ENCODE peak calls at places on chromosomes 3 and 15, in ten cellular contexts. One of them, this sample, is unnamed.

GRCh38 chr15:41648770-41649169 is 11.4 kb upstream of the MGA start:
- DNase-seq in heart right ventricle: no peak
- DNase-seq in HFFc6: peak; percentile 40
- DNase-seq in AG04450: no peak
- DNase-seq in left ventricle myocardium superior: no peak
- DNase-seq in K562: no peak
- DNase-seq in RCC 7860: no peak
- DNase-seq in KBM-7: no peak
- DNase-seq in adrenal gland: no peak
- DNase-seq in GM18507: no peak
- DNase-seq in this sample: peak; percentile 32

GRCh38 chr3:14274999-14275961 is 96.7 kb downstream of the LSM3 start:
- DNase-seq in GM18507: no peak
- DNase-seq in KBM-7: no peak
- DNase-seq in K562: peak; percentile 64
- DNase-seq in adrenal gland: no peak
- DNase-seq in left ventricle myocardium superior: no peak
- DNase-seq in heart right ventricle: no peak
- DNase-seq in HFFc6: no peak
- DNase-seq in RCC 7860: no peak
- DNase-seq in AG04450: no peak
- DNase-seq in this sample: no peak

GRCh38 chr3:55373413-55373812 is 113.7 kb downstream of the WNT5A start:
- DNase-seq in RCC 7860: no peak
- DNase-seq in K562: no peak
- DNase-seq in KBM-7: no peak
- DNase-seq in adrenal gland: no peak
- DNase-seq in HFFc6: no peak
- DNase-seq in heart right ventricle: no peak
- DNase-seq in left ventricle myocardium superior: no peak
- DNase-seq in GM18507: no peak
- DNase-seq in AG04450: no peak
- DNase-seq in this sample: no peak

GRCh38 chr3:78221796-78222195 is 1181.9 kb downstream of the ROBO2 start:
- DNase-seq in AG04450: no peak
- DNase-seq in RCC 7860: no peak
- DNase-seq in K562: no peak
- DNase-seq in heart right ventricle: no peak
- DNase-seq in KBM-7: no peak
- DNase-seq in left ventricle myocardium superior: no peak
- DNase-seq in GM18507: no peak
- DNase-seq in adrenal gland: no peak
- DNase-seq in HFFc6: peak; percentile 6
- DNase-seq in this sample: no peak

GRCh38 chr3:133442518-133442917 is 42.7 kb downstream of the BFSP2 start:
- DNase-seq in AG04450: no peak
- DNase-seq in adrenal gland: no peak
- DNase-seq in HFFc6: no peak
- DNase-seq in K562: no peak
- DNase-seq in GM18507: no peak
- DNase-seq in left ventricle myocardium superior: no peak
- DNase-seq in KBM-7: no peak
- DNase-seq in heart right ventricle: no peak
- DNase-seq in RCC 7860: no peak
- DNase-seq in this sample: no peak

GRCh38 chr3:170967682-170968081 is 58.8 kb downstream of the SLC2A2 start:
- DNase-seq in HFFc6: no peak
- DNase-seq in adrenal gland: no peak
- DNase-seq in heart right ventricle: no peak
- DNase-seq in RCC 7860: no peak
- DNase-seq in K562: no peak
- DNase-seq in GM18507: no peak
- DNase-seq in KBM-7: peak; percentile 41
- DNase-seq in left ventricle myocardium superior: no peak
- DNase-seq in AG04450: no peak
- DNase-seq in this sample: no peak

GRCh38 chr3:50610181-50610971 is 1.2 kb downstream of the CISH start:
- DNase-seq in K562: peak; percentile 44
- DNase-seq in heart right ventricle: no peak
- DNase-seq in left ventricle myocardium superior: peak; percentile 60
- DNase-seq in HFFc6: no peak
- DNase-seq in GM18507: no peak
- DNase-seq in AG04450: no peak
- DNase-seq in RCC 7860: no peak
- DNase-seq in adrenal gland: no peak
- DNase-seq in KBM-7: peak; percentile 52
- DNase-seq in this sample: no peak

GRCh38 chr3:8473029-8473428 is 28.6 kb upstream of the LMCD1 start:
- DNase-seq in AG04450: no peak
- DNase-seq in GM18507: no peak
- DNase-seq in adrenal gland: no peak
- DNase-seq in K562: no peak
- DNase-seq in RCC 7860: no peak
- DNase-seq in left ventricle myocardium superior: no peak
- DNase-seq in heart right ventricle: no peak
- DNase-seq in KBM-7: no peak
- DNase-seq in HFFc6: no peak
- DNase-seq in this sample: no peak

GRCh38 chr3:157077565-157077991 is 82.4 kb downstream of the CCNL1 start:
- DNase-seq in AG04450: no peak
- DNase-seq in adrenal gland: no peak
- DNase-seq in GM18507: no peak
- DNase-seq in RCC 7860: peak; percentile 73
- DNase-seq in K562: no peak
- DNase-seq in heart right ventricle: no peak
- DNase-seq in left ventricle myocardium superior: peak; percentile 41
- DNase-seq in KBM-7: no peak
- DNase-seq in HFFc6: peak; percentile 60
- DNase-seq in this sample: no peak

GRCh38 chr3:42772670-42773408 is at the start of gene CCDC13:
- DNase-seq in adrenal gland: peak; percentile 93
- DNase-seq in HFFc6: peak; percentile 87
- DNase-seq in GM18507: peak; percentile 95
- DNase-seq in heart right ventricle: peak; percentile 97
- DNase-seq in KBM-7: peak; percentile 95
- DNase-seq in RCC 7860: peak; percentile 60
- DNase-seq in K562: peak; percentile 63
- DNase-seq in AG04450: peak; percentile 15
- DNase-seq in left ventricle myocardium superior: peak; percentile 97
- DNase-seq in this sample: peak; percentile 87

GRCh38 chr3:14725015-14725431 is 50.1 kb downstream of the C3orf20 start:
- DNase-seq in heart right ventricle: peak; percentile 24
- DNase-seq in GM18507: no peak
- DNase-seq in KBM-7: no peak
- DNase-seq in K562: no peak
- DNase-seq in left ventricle myocardium superior: no peak
- DNase-seq in HFFc6: peak; percentile 75
- DNase-seq in adrenal gland: no peak
- DNase-seq in AG04450: peak; percentile 61
- DNase-seq in RCC 7860: no peak
- DNase-seq in this sample: no peak

GRCh38 chr15:37898385-37898784 is 36.1 kb upstream of the TMCO5A start:
- DNase-seq in HFFc6: no peak
- DNase-seq in left ventricle myocardium superior: no peak
- DNase-seq in AG04450: no peak
- DNase-seq in K562: no peak
- DNase-seq in heart right ventricle: no peak
- DNase-seq in GM18507: no peak
- DNase-seq in adrenal gland: no peak
- DNase-seq in KBM-7: no peak
- DNase-seq in RCC 7860: no peak
- DNase-seq in this sample: no peak

GRCh38 chr3:84601303-84601702 is 357.5 kb upstream of the CADM2 start:
- DNase-seq in AG04450: no peak
- DNase-seq in RCC 7860: no peak
- DNase-seq in heart right ventricle: no peak
- DNase-seq in K562: no peak
- DNase-seq in GM18507: no peak
- DNase-seq in KBM-7: peak; percentile 33
- DNase-seq in HFFc6: no peak
- DNase-seq in left ventricle myocardium superior: no peak
- DNase-seq in adrenal gland: no peak
- DNase-seq in this sample: no peak

GRCh38 chr15:74793135-74794028 is 11.5 kb downstream of the CSK start:
- DNase-seq in left ventricle myocardium superior: peak; percentile 55
- DNase-seq in K562: no peak
- DNase-seq in GM18507: no peak
- DNase-seq in RCC 7860: no peak
- DNase-seq in heart right ventricle: no peak
- DNase-seq in adrenal gland: no peak
- DNase-seq in AG04450: no peak
- DNase-seq in HFFc6: no peak
- DNase-seq in KBM-7: peak; percentile 64
- DNase-seq in this sample: peak; percentile 69

GRCh38 chr3:354433-354832 is 157.9 kb downstream of the CHL1 start:
- DNase-seq in KBM-7: peak; percentile 74
- DNase-seq in HFFc6: peak; percentile 8
- DNase-seq in K562: peak; percentile 35
- DNase-seq in GM18507: no peak
- DNase-seq in adrenal gland: peak; percentile 28
- DNase-seq in AG04450: peak; percentile 29
- DNase-seq in heart right ventricle: no peak
- DNase-seq in left ventricle myocardium superior: no peak
- DNase-seq in RCC 7860: peak; percentile 19
- DNase-seq in this sample: peak; percentile 2

GRCh38 chr15:83843511-83843910 is 189.6 kb downstream of the ADAMTSL3 start:
- DNase-seq in HFFc6: no peak
- DNase-seq in adrenal gland: no peak
- DNase-seq in heart right ventricle: peak; percentile 11
- DNase-seq in K562: no peak
- DNase-seq in AG04450: no peak
- DNase-seq in left ventricle myocardium superior: peak; percentile 66
- DNase-seq in KBM-7: no peak
- DNase-seq in GM18507: no peak
- DNase-seq in RCC 7860: no peak
- DNase-seq in this sample: no peak

GRCh38 chr15:90022345-90022744 is 21.2 kb downstream of the ZNF710 start:
- DNase-seq in HFFc6: no peak
- DNase-seq in left ventricle myocardium superior: no peak
- DNase-seq in GM18507: no peak
- DNase-seq in RCC 7860: no peak
- DNase-seq in heart right ventricle: no peak
- DNase-seq in AG04450: no peak
- DNase-seq in KBM-7: no peak
- DNase-seq in adrenal gland: no peak
- DNase-seq in K562: no peak
- DNase-seq in this sample: no peak

GRCh38 chr15:81887913-81888312 is 157.9 kb downstream of the MEX3B start:
- DNase-seq in adrenal gland: no peak
- DNase-seq in RCC 7860: no peak
- DNase-seq in KBM-7: no peak
- DNase-seq in HFFc6: peak; percentile 74
- DNase-seq in K562: no peak
- DNase-seq in heart right ventricle: no peak
- DNase-seq in GM18507: no peak
- DNase-seq in AG04450: peak; percentile 46
- DNase-seq in left ventricle myocardium superior: no peak
- DNase-seq in this sample: peak; percentile 24

GRCh38 chr15:83697716-83698115 is 43.8 kb downstream of the ADAMTSL3 start:
- DNase-seq in KBM-7: no peak
- DNase-seq in HFFc6: no peak
- DNase-seq in left ventricle myocardium superior: no peak
- DNase-seq in AG04450: no peak
- DNase-seq in GM18507: no peak
- DNase-seq in RCC 7860: peak; percentile 81
- DNase-seq in K562: no peak
- DNase-seq in adrenal gland: no peak
- DNase-seq in heart right ventricle: no peak
- DNase-seq in this sample: no peak

GRCh38 chr3:38455639-38456430 is 2.1 kb downstream of the ACVR2B start:
- DNase-seq in RCC 7860: no peak
- DNase-seq in left ventricle myocardium superior: no peak
- DNase-seq in GM18507: no peak
- DNase-seq in heart right ventricle: peak; percentile 23
- DNase-seq in HFFc6: no peak
- DNase-seq in KBM-7: peak; percentile 57
- DNase-seq in AG04450: peak; percentile 3
- DNase-seq in adrenal gland: no peak
- DNase-seq in K562: peak; percentile 13
- DNase-seq in this sample: no peak

GRCh38 chr3:105274536-105274935 is 92.2 kb upstream of the ALCAM start:
- DNase-seq in heart right ventricle: no peak
- DNase-seq in adrenal gland: no peak
- DNase-seq in AG04450: no peak
- DNase-seq in K562: no peak
- DNase-seq in HFFc6: no peak
- DNase-seq in RCC 7860: no peak
- DNase-seq in left ventricle myocardium superior: no peak
- DNase-seq in KBM-7: no peak
- DNase-seq in GM18507: no peak
- DNase-seq in this sample: no peak

GRCh38 chr3:30836141-30836540 is 58.3 kb downstream of the GADL1 start:
- DNase-seq in heart right ventricle: no peak
- DNase-seq in HFFc6: no peak
- DNase-seq in AG04450: no peak
- DNase-seq in KBM-7: no peak
- DNase-seq in GM18507: no peak
- DNase-seq in adrenal gland: no peak
- DNase-seq in K562: no peak
- DNase-seq in RCC 7860: no peak
- DNase-seq in left ventricle myocardium superior: no peak
- DNase-seq in this sample: no peak

GRCh38 chr3:140152851-140153640 is 218.1 kb downstream of the CLSTN2 start:
- DNase-seq in left ventricle myocardium superior: peak; percentile 45
- DNase-seq in HFFc6: no peak
- DNase-seq in K562: no peak
- DNase-seq in AG04450: no peak
- DNase-seq in KBM-7: no peak
- DNase-seq in RCC 7860: no peak
- DNase-seq in heart right ventricle: peak; percentile 27
- DNase-seq in adrenal gland: no peak
- DNase-seq in GM18507: no peak
- DNase-seq in this sample: no peak

GRCh38 chr3:11602886-11603285 is 40.8 kb downstream of the VGLL4 start:
- DNase-seq in AG04450: no peak
- DNase-seq in adrenal gland: no peak
- DNase-seq in GM18507: no peak
- DNase-seq in heart right ventricle: no peak
- DNase-seq in KBM-7: no peak
- DNase-seq in left ventricle myocardium superior: no peak
- DNase-seq in K562: no peak
- DNase-seq in HFFc6: no peak
- DNase-seq in RCC 7860: no peak
- DNase-seq in this sample: no peak

GRCh38 chr3:197974016-197974415 is 14.0 kb downstream of the LMLN start:
- DNase-seq in left ventricle myocardium superior: no peak
- DNase-seq in AG04450: no peak
- DNase-seq in adrenal gland: no peak
- DNase-seq in GM18507: no peak
- DNase-seq in RCC 7860: no peak
- DNase-seq in heart right ventricle: no peak
- DNase-seq in KBM-7: no peak
- DNase-seq in HFFc6: no peak
- DNase-seq in K562: no peak
- DNase-seq in this sample: no peak

GRCh38 chr3:139477710-139478640 is 1.7 kb upstream of the RBP2 start:
- DNase-seq in GM18507: no peak
- DNase-seq in K562: no peak
- DNase-seq in left ventricle myocardium superior: no peak
- DNase-seq in heart right ventricle: no peak
- DNase-seq in AG04450: no peak
- DNase-seq in RCC 7860: no peak
- DNase-seq in HFFc6: no peak
- DNase-seq in KBM-7: no peak
- DNase-seq in adrenal gland: no peak
- DNase-seq in this sample: no peak